ENCODE peak calls at places on chromosomes 7 and 10, in seven cellular contexts. C is endothelial cell of umbilical vein, V is esophagus muscularis mucosa, Y is spleen, P is GM23338, B is stomach, Z is upper lobe of left lung. R is an unnamed sample.

GRCh38 chr7:50197547-50197946 is 104.5 kb upstream of the ZPBP start:
- DNase-seq in C (no peak), V (no peak), Y (no peak), P (peak), B (no peak), Z (no peak), R (no peak)

GRCh38 chr10:17219024-17219423 is 9.0 kb upstream of the VIM start:
- DNase-seq in C (no peak), V (no peak), Y (no peak), P (no peak), B (no peak), Z (no peak), R (no peak)

GRCh38 chr10:70378122-70378521 is 4.3 kb downstream of the LRRC20 start:
- DNase-seq in C (peak), V (no peak), Y (no peak), P (no peak), B (no peak), Z (peak), R (no peak)

GRCh38 chr10:124019886-124020797 is 73.3 kb downstream of the CHST15 start:
- DNase-seq in C (no peak), V (no peak), Y (peak), P (peak), B (no peak), Z (no peak), R (no peak)

GRCh38 chr7:155753446-155753965 is 58.8 kb downstream of the SHH start:
- DNase-seq in C (no peak), V (no peak), Y (no peak), P (no peak), B (no peak), Z (no peak), R (no peak)

GRCh38 chr7:156318926-156319325 is 321.6 kb upstream of the RNF32 start:
- DNase-seq in C (no peak), V (no peak), Y (no peak), P (no peak), B (no peak), Z (no peak), R (no peak)

GRCh38 chr10:59098387-59098786 is 78.1 kb upstream of the PHYHIPL start:
- DNase-seq in C (no peak), V (no peak), Y (no peak), P (no peak), B (no peak), Z (no peak), R (no peak)

GRCh38 chr7:2586326-2587020 is 27.7 kb downstream of the IQCE start:
- DNase-seq in C (no peak), V (no peak), Y (no peak), P (no peak), B (no peak), Z (no peak), R (no peak)

GRCh38 chr10:71207578-71207977 is 4.8 kb upstream of the UNC5B start:
- DNase-seq in C (no peak), V (no peak), Y (no peak), P (no peak), B (no peak), Z (no peak), R (no peak)

GRCh38 chr10:88282876-88283275 is 300.2 kb downstream of the RNLS start:
- DNase-seq in C (no peak), V (no peak), Y (no peak), P (no peak), B (no peak), Z (no peak), R (no peak)

GRCh38 chr10:121668336-121669009 is 70.2 kb upstream of the FGFR2 start:
- DNase-seq in C (peak), V (no peak), Y (no peak), P (peak), B (peak), Z (peak), R (no peak)
- TF ChIP-seq POLR2AphosphoS5 in C (no peak), V (peak), Y (no peak), P (no peak), B (no peak), Z (no peak), R (no peak)

DNA sequence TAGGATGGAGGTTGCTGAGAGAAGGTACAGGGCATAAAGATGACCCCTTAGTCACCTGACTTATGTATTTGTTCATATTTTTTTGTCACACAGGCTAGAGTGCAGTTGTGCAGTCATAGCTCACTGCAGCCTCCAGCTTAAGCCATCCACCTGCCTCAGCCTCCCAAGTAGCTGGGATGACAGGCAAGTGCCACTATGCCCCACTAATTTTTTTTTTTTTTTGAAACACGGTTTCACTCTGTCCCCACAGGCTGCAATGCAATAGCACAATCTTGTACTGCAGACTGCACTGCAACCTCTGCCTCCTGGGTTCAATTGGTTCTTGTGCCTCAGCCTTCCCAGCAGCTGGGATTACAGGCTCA is 1.8 kb downstream of the MBLAC1 start:
- DNase-seq in C (no peak), V (no peak), Y (no peak), P (no peak), B (no peak), Z (no peak), R (no peak)
- H3K27ac ChIP-seq in C (no peak), V (peak), Y (peak), P (no peak), B (peak), Z (no peak), R (no peak)

GRCh38 chr7:129054438-129055293 is at the start of gene TNPO3:
- DNase-seq in C (peak), V (peak), Y (peak), P (peak), B (peak), Z (peak), R (peak)

GRCh38 chr7:129053938-129054437 is 923 bp downstream of the TNPO3 start:
- DNase-seq in C (peak), V (no peak), Y (no peak), P (no peak), B (no peak), Z (no peak), R (no peak)

GRCh38 chr7:129055294-129055816 is 444 bp upstream of the TNPO3 start:
- DNase-seq in C (no peak), V (no peak), Y (no peak), P (no peak), B (no peak), Z (no peak), R (no peak)

GRCh38 chr7:129052441-129052840 is 2.5 kb downstream of the TNPO3 start:
- DNase-seq in C (no peak), V (no peak), Y (no peak), P (no peak), B (no peak), Z (no peak), R (no peak)

GRCh38 chr7:129055861-129056464 is 1.1 kb upstream of the TNPO3 start:
- DNase-seq in C (no peak), V (no peak), Y (no peak), P (no peak), B (no peak), Z (no peak), R (no peak)
- H3K4me3 ChIP-seq in C (no peak), V (no peak), Y (peak), P (peak), B (no peak), Z (no peak), R (peak)

DNA sequence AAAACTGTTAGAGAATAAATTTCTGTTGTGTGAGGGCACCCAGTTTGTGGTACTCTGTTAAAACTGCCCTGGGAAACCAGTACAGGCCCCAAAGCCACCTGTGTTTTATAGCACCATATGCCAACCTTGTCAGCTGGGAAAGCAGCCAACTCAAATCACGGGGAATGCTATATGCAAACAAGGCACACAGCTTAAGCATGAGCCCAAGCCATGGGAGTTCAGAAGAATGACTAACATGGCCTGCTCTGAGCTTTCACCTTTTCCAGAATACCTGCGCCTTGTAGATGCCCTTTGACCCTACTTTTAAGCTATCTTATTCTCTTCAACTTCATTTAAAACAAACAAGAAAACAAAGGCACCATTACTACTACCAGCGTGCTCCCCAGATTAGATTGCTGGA is 5.5 kb upstream of the SLC25A13 start:
- DNase-seq in C (no peak), V (peak), Y (no peak), P (no peak), B (peak), Z (no peak), R (no peak)
- TF ChIP-seq POLR2AphosphoS5 in C (no peak), V (no peak), Y (no peak), P (no peak), B (peak), Z (no peak), R (no peak)

GRCh38 chr10:50508315-50509051 is 115.3 kb downstream of the SGMS1 start:
- DNase-seq in C (no peak), V (no peak), Y (no peak), P (no peak), B (no peak), Z (no peak), R (no peak)
- H3K27ac ChIP-seq in C (no peak), V (no peak), Y (no peak), P (no peak), B (no peak), Z (no peak), R (no peak)

GRCh38 chr10:103396067-103396788 is at the start of the genes ATP5MK and PDCD11:
- DNase-seq in C (peak), V (peak), Y (peak), P (peak), B (peak), Z (peak), R (peak)
- H3K4me3 ChIP-seq in C (peak), V (peak), Y (peak), P (peak), B (peak), Z (peak), R (peak)

DNA sequence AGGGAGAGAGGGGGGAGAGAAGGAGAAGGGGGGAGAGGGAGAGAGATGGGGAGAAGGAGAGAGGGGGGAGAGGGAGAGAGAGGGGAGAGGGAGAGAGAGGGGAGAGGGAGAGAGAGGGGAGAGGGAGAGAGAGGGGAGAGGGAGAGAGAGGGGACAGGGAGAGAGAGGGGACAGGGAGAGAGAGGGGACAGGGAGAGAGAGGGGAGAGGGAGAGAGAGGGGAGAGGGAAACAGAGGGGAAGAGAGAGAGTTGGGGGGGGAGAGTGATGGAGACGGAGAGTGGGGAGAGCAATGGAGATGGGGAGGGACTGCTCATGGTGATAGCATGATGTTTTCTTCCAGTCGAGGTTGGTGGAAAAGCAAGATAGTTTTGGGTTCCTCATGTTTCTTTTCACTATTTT is 172.4 kb downstream of the DNAJB6 start:
- DNase-seq in C (no peak), V (no peak), Y (no peak), P (no peak), B (no peak), Z (no peak), R (no peak)
- TF ChIP-seq POLR2AphosphoS5 in C (no peak), V (no peak), Y (no peak), P (no peak), B (no peak), Z (no peak), R (no peak)

GRCh38 chr7:137245186-137245585 is 98.3 kb downstream of the PTN start:
- DNase-seq in C (no peak), V (no peak), Y (no peak), P (no peak), B (no peak), Z (no peak), R (no peak)

GRCh38 chr7:137243741-137244140 is 99.8 kb downstream of the PTN start:
- DNase-seq in C (no peak), V (no peak), Y (no peak), P (no peak), B (no peak), Z (no peak), R (no peak)

GRCh38 chr7:137241655-137242054 is 101.9 kb downstream of the PTN start:
- DNase-seq in C (no peak), V (no peak), Y (no peak), P (no peak), B (no peak), Z (no peak), R (no peak)

GRCh38 chr7:137242616-137243015 is 100.9 kb downstream of the PTN start:
- DNase-seq in C (no peak), V (no peak), Y (no peak), P (no peak), B (no peak), Z (no peak), R (no peak)

GRCh38 chr7:137245890-137246289 is 97.6 kb downstream of the PTN start:
- DNase-seq in C (no peak), V (no peak), Y (no peak), P (no peak), B (no peak), Z (no peak), R (no peak)
- H3K27ac ChIP-seq in C (no peak), V (no peak), Y (no peak), P (no peak), B (no peak), Z (no peak), R (no peak)